ENCODE peak calls at places on chromosomes 5 and 9, in ten cellular contexts. S is Panc1, L is GM23338, I is transverse colon, M is sigmoid colon, K is breast epithelium, W is HL-60, N is SK-N-SH, T is K562, C is stomach. J is an unnamed sample.

GRCh38 chr9:121557581-121558422 is 58.2 kb upstream of the GGTA1 start:
- DNase-seq in S (no peak), L (peak; percentile 79), I (peak; percentile 45), M (peak; percentile 85), K (peak; percentile 66), W (peak; percentile 81), N (no peak), T (peak; percentile 42), C (peak; percentile 68), J (no peak)

GRCh38 chr5:90326995-90327394 is 82.6 kb downstream of the CETN3 start:
- DNase-seq in S (no peak), L (no peak), I (no peak), M (no peak), K (no peak), W (no peak), N (no peak), T (no peak), C (no peak), J (no peak)

GRCh38 chr9:131096490-131097258 is at the start of gene AIF1L:
- DNase-seq in S (no peak), L (peak; percentile 96), I (no peak), M (no peak), K (no peak), W (no peak), N (peak; percentile 77), T (peak; percentile 77), C (peak; percentile 46), J (no peak)

GRCh38 chr9:111067472-111067871 is 29.2 kb upstream of the LPAR1 start:
- DNase-seq in S (no peak), L (no peak), I (no peak), M (no peak), K (no peak), W (no peak), N (peak; percentile 41), T (no peak), C (no peak), J (no peak)

GRCh38 chr9:135583686-135584011 is 22.1 kb downstream of the PAEP start:
- DNase-seq in S (no peak), L (no peak), I (no peak), M (no peak), K (no peak), W (no peak), N (no peak), T (no peak), C (peak; percentile 11), J (peak; percentile 72)

GRCh38 chr5:14153932-14154646 is 10.9 kb downstream of the TRIO start:
- DNase-seq in S (no peak), L (peak; percentile 63), I (peak; percentile 78), M (peak; percentile 93), K (peak; percentile 66), W (no peak), N (no peak), T (no peak), C (peak; percentile 58), J (peak; percentile 89)

GRCh38 chr5:219492-219891 is 1.4 kb downstream of the SDHA start:
- DNase-seq in S (no peak), L (no peak), I (no peak), M (no peak), K (no peak), W (no peak), N (no peak), T (peak; percentile 32), C (no peak), J (no peak)

GRCh38 chr9:127974769-127975261 is 6.0 kb downstream of the EEIG1 start:
- DNase-seq in S (no peak), L (no peak), I (no peak), M (peak; percentile 89), K (no peak), W (no peak), N (peak; percentile 65), T (no peak), C (no peak), J (peak; percentile 86)

GRCh38 chr9:88503845-88504764 is 30.9 kb upstream of the NXNL2 start:
- DNase-seq in S (no peak), L (no peak), I (no peak), M (no peak), K (no peak), W (no peak), N (no peak), T (no peak), C (no peak), J (no peak)

GRCh38 chr5:128196080-128196479 is 112.5 kb downstream of the SLC12A2 start:
- DNase-seq in S (no peak), L (no peak), I (no peak), M (no peak), K (no peak), W (no peak), N (no peak), T (no peak), C (no peak), J (no peak)

GRCh38 chr9:18437315-18438200 is 36.4 kb upstream of the ADAMTSL1 start:
- DNase-seq in S (no peak), L (peak; percentile 11), I (no peak), M (peak; percentile 61), K (no peak), W (no peak), N (peak; percentile 53), T (no peak), C (peak; percentile 59), J (no peak)

GRCh38 chr5:142881076-142881466 is 110.9 kb downstream of the ARHGAP26 start:
- DNase-seq in S (no peak), L (peak; percentile 87), I (no peak), M (no peak), K (no peak), W (peak; percentile 98), N (no peak), T (no peak), C (no peak), J (no peak)

GRCh38 chr9:1005043-1005667 is 28.7 kb downstream of the DMRT3 start:
- DNase-seq in S (peak; percentile 30), L (peak; percentile 89), I (no peak), M (no peak), K (no peak), W (peak; percentile 63), N (peak; percentile 24), T (peak; percentile 36), C (no peak), J (no peak)

GRCh38 chr5:132134384-132134783 is 60.8 kb downstream of the CSF2 start:
- DNase-seq in S (no peak), L (peak; percentile 23), I (no peak), M (no peak), K (no peak), W (no peak), N (peak; percentile 8), T (no peak), C (no peak), J (no peak)

GRCh38 chr9:4832786-4833579 is 40.2 kb downstream of the RCL1 start:
- DNase-seq in S (peak; percentile 81), L (no peak), I (no peak), M (no peak), K (no peak), W (no peak), N (no peak), T (peak; percentile 79), C (no peak), J (no peak)

GRCh38 chr5:4584982-4585381 is 555.1 kb upstream of the ADAMTS16 start:
- DNase-seq in S (no peak), L (no peak), I (no peak), M (no peak), K (no peak), W (no peak), N (no peak), T (no peak), C (no peak), J (no peak)
- TF ChIP-seq CTCF in S (no peak), L (no peak), I (no peak), M (no peak), K (no peak), W (no peak), N (no peak), T (no peak), C (no peak), J (no peak)

GRCh38 chr9:108844856-108845255 is 10.9 kb downstream of the ACTL7B start:
- DNase-seq in S (no peak), L (no peak), I (no peak), M (no peak), K (no peak), W (no peak), N (no peak), T (no peak), C (no peak), J (no peak)
- TF ChIP-seq POLR2AphosphoS5 in S (no peak), L (no peak), I (no peak), M (no peak), K (no peak), W (no peak), N (no peak), T (no peak), C (no peak), J (no peak)

GRCh38 chr5:57193757-57194413 is 20.0 kb downstream of the GPBP1 start:
- DNase-seq in S (no peak), L (no peak), I (no peak), M (no peak), K (no peak), W (no peak), N (no peak), T (no peak), C (no peak), J (no peak)

GRCh38 chr5:57194653-57195052 is 20.8 kb downstream of the GPBP1 start:
- DNase-seq in S (no peak), L (no peak), I (no peak), M (no peak), K (no peak), W (no peak), N (no peak), T (no peak), C (no peak), J (no peak)

GRCh38 chr5:57191986-57192385 is 18.1 kb downstream of the GPBP1 start:
- DNase-seq in S (no peak), L (no peak), I (no peak), M (no peak), K (no peak), W (no peak), N (no peak), T (no peak), C (no peak), J (no peak)

GRCh38 chr5:57191163-57191562 is 17.3 kb downstream of the GPBP1 start:
- DNase-seq in S (no peak), L (no peak), I (no peak), M (no peak), K (no peak), W (no peak), N (no peak), T (no peak), C (no peak), J (no peak)

DNA sequence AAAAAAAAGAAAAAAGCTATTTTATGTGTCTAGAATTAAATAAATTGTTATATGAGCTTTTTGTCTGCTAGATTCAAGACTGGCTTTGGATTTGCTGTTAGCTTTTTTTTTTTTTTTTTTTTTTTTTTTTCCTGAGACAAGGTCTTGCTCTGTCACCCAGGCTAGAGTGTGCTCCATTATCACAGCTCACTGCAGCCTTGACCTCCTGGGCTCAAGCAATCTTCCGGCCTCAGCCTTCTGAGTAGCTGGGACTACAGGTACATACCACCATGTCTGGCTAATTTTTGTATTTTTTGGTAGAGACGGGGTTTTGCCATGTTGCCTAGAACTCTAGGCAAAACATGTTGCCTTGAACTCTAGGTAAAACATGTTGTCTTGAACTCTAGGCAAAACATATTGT is 16.7 kb downstream of the GPBP1 start:
- DNase-seq in S (no peak), L (no peak), I (no peak), M (no peak), K (no peak), W (no peak), N (no peak), T (no peak), C (no peak), J (no peak)
- TF ChIP-seq CTCF in S (no peak), L (no peak), I (no peak), M (no peak), K (no peak), W (no peak), N (no peak), T (no peak), C (no peak), J (no peak)

GRCh38 chr5:139273572-139274264 is 19.8 kb upstream of the MATR3 start:
- DNase-seq in S (no peak), L (peak; percentile 93), I (peak; percentile 94), M (peak; percentile 94), K (peak; percentile 68), W (peak; percentile 75), N (peak; percentile 97), T (peak; percentile 94), C (peak; percentile 93), J (no peak)
- TF ChIP-seq POLR2AphosphoS5 in S (peak; percentile 98), L (peak; percentile 100), I (peak; percentile 55), M (peak; percentile 59), K (peak; percentile 64), W (peak; percentile 64), N (peak; percentile 95), T (peak; percentile 96), C (peak; percentile 89), J (peak; percentile 84)

J was measured in vagina.